ENCODE peak calls at places on chromosome 6, in six cellular contexts. One of them, this sample, is unnamed.

GRCh38 chr6:111494951-111495350 is 11.9 kb upstream of the REV3L start:
- DNase-seq in activated naive CD4-positive, alpha-beta T cell: no peak
- DNase-seq in aorta: no peak
- DNase-seq in G401: no peak
- DNase-seq in NCI-H1436 treated with DMSO at 0.1 percent for 48 hours: no peak
- DNase-seq in RPMI8226: no peak
- DNase-seq in this sample: no peak

GRCh38 chr6:4665489-4666417 is 110.5 kb upstream of the CDYL start:
- DNase-seq in aorta: no peak
- DNase-seq in activated naive CD4-positive, alpha-beta T cell: no peak
- DNase-seq in G401: no peak
- DNase-seq in RPMI8226: no peak
- DNase-seq in NCI-H1436 treated with DMSO at 0.1 percent for 48 hours: no peak
- DNase-seq in this sample: no peak

GRCh38 chr6:81929828-81930227 is 177.3 kb upstream of the TENT5A start:
- DNase-seq in activated naive CD4-positive, alpha-beta T cell: no peak
- DNase-seq in RPMI8226: no peak
- DNase-seq in NCI-H1436 treated with DMSO at 0.1 percent for 48 hours: no peak
- DNase-seq in aorta: no peak
- DNase-seq in G401: peak
- DNase-seq in this sample: peak

GRCh38 chr6:170113141-170113540 is 177.7 kb downstream of the DLL1 start:
- DNase-seq in activated naive CD4-positive, alpha-beta T cell: no peak
- DNase-seq in NCI-H1436 treated with DMSO at 0.1 percent for 48 hours: no peak
- DNase-seq in RPMI8226: no peak
- DNase-seq in aorta: peak
- DNase-seq in G401: no peak
- DNase-seq in this sample: no peak

GRCh38 chr6:19669206-19669605 is 168.0 kb upstream of the ID4 start:
- DNase-seq in RPMI8226: no peak
- DNase-seq in activated naive CD4-positive, alpha-beta T cell: no peak
- DNase-seq in aorta: no peak
- DNase-seq in G401: no peak
- DNase-seq in NCI-H1436 treated with DMSO at 0.1 percent for 48 hours: no peak
- DNase-seq in this sample: no peak

GRCh38 chr6:37168809-37169457 is 1.0 kb upstream of the PIM1 start:
- DNase-seq in aorta: no peak
- DNase-seq in activated naive CD4-positive, alpha-beta T cell: no peak
- DNase-seq in RPMI8226: peak
- DNase-seq in G401: peak
- DNase-seq in NCI-H1436 treated with DMSO at 0.1 percent for 48 hours: no peak
- DNase-seq in this sample: peak

GRCh38 chr6:129186988-129187387 is 304.1 kb downstream of the LAMA2 start:
- DNase-seq in G401: no peak
- DNase-seq in NCI-H1436 treated with DMSO at 0.1 percent for 48 hours: no peak
- DNase-seq in aorta: no peak
- DNase-seq in activated naive CD4-positive, alpha-beta T cell: no peak
- DNase-seq in RPMI8226: no peak
- DNase-seq in this sample: no peak

GRCh38 chr6:16064687-16065086 is 64.2 kb upstream of the MYLIP start:
- DNase-seq in NCI-H1436 treated with DMSO at 0.1 percent for 48 hours: no peak
- DNase-seq in RPMI8226: peak
- DNase-seq in aorta: no peak
- DNase-seq in G401: no peak
- DNase-seq in activated naive CD4-positive, alpha-beta T cell: no peak
- DNase-seq in this sample: no peak

GRCh38 chr6:41271901-41272395 is 14.5 kb downstream of the TREM1 start:
- DNase-seq in RPMI8226: no peak
- DNase-seq in NCI-H1436 treated with DMSO at 0.1 percent for 48 hours: no peak
- DNase-seq in aorta: no peak
- DNase-seq in G401: no peak
- DNase-seq in activated naive CD4-positive, alpha-beta T cell: no peak
- DNase-seq in this sample: no peak

GRCh38 chr6:378090-378957 is 13.2 kb upstream of the IRF4 start:
- DNase-seq in G401: no peak
- DNase-seq in aorta: no peak
- DNase-seq in NCI-H1436 treated with DMSO at 0.1 percent for 48 hours: no peak
- DNase-seq in RPMI8226: no peak
- DNase-seq in activated naive CD4-positive, alpha-beta T cell: no peak
- DNase-seq in this sample: no peak

GRCh38 chr6:41704028-41704427 is 31.4 kb downstream of the TFEB start:
- DNase-seq in NCI-H1436 treated with DMSO at 0.1 percent for 48 hours: no peak
- DNase-seq in RPMI8226: no peak
- DNase-seq in activated naive CD4-positive, alpha-beta T cell: no peak
- DNase-seq in G401: no peak
- DNase-seq in aorta: no peak
- DNase-seq in this sample: no peak

GRCh38 chr6:144528605-144529425 is 243.7 kb downstream of the UTRN start:
- DNase-seq in activated naive CD4-positive, alpha-beta T cell: no peak
- DNase-seq in NCI-H1436 treated with DMSO at 0.1 percent for 48 hours: no peak
- DNase-seq in aorta: no peak
- DNase-seq in G401: no peak
- DNase-seq in RPMI8226: no peak
- DNase-seq in this sample: no peak

GRCh38 chr6:130382872-130383490 is 17.2 kb downstream of the TMEM200A start:
- DNase-seq in G401: no peak
- DNase-seq in aorta: no peak
- DNase-seq in activated naive CD4-positive, alpha-beta T cell: no peak
- DNase-seq in NCI-H1436 treated with DMSO at 0.1 percent for 48 hours: no peak
- DNase-seq in RPMI8226: no peak
- DNase-seq in this sample: no peak

GRCh38 chr6:131754088-131754487 is 43.3 kb upstream of the CTAGE9 start:
- DNase-seq in aorta: no peak
- DNase-seq in RPMI8226: no peak
- DNase-seq in NCI-H1436 treated with DMSO at 0.1 percent for 48 hours: no peak
- DNase-seq in activated naive CD4-positive, alpha-beta T cell: no peak
- DNase-seq in G401: no peak
- DNase-seq in this sample: no peak

GRCh38 chr6:49264909-49265308 is 198.1 kb downstream of the MMUT start:
- DNase-seq in aorta: no peak
- DNase-seq in NCI-H1436 treated with DMSO at 0.1 percent for 48 hours: no peak
- DNase-seq in G401: no peak
- DNase-seq in activated naive CD4-positive, alpha-beta T cell: no peak
- DNase-seq in RPMI8226: peak
- DNase-seq in this sample: no peak

GRCh38 chr6:12245763-12246720 is 44.1 kb upstream of the EDN1 start:
- DNase-seq in NCI-H1436 treated with DMSO at 0.1 percent for 48 hours: no peak
- DNase-seq in activated naive CD4-positive, alpha-beta T cell: no peak
- DNase-seq in aorta: no peak
- DNase-seq in G401: no peak
- DNase-seq in RPMI8226: no peak
- DNase-seq in this sample: no peak

GRCh38 chr6:38610050-38610619 is 29.6 kb downstream of the BTBD9 start:
- DNase-seq in activated naive CD4-positive, alpha-beta T cell: no peak
- DNase-seq in G401: no peak
- DNase-seq in NCI-H1436 treated with DMSO at 0.1 percent for 48 hours: no peak
- DNase-seq in aorta: no peak
- DNase-seq in RPMI8226: no peak
- DNase-seq in this sample: no peak

GRCh38 chr6:129475477-129476247 is 234.3 kb downstream of the ARHGAP18 start:
- DNase-seq in activated naive CD4-positive, alpha-beta T cell: no peak
- DNase-seq in aorta: no peak
- DNase-seq in G401: no peak
- DNase-seq in NCI-H1436 treated with DMSO at 0.1 percent for 48 hours: no peak
- DNase-seq in RPMI8226: no peak
- DNase-seq in this sample: no peak

GRCh38 chr6:71489736-71490135 is 201.1 kb downstream of the OGFRL1 start:
- DNase-seq in RPMI8226: no peak
- DNase-seq in G401: no peak
- DNase-seq in NCI-H1436 treated with DMSO at 0.1 percent for 48 hours: no peak
- DNase-seq in activated naive CD4-positive, alpha-beta T cell: no peak
- DNase-seq in aorta: peak
- DNase-seq in this sample: no peak

GRCh38 chr6:24603241-24603640 is 42.8 kb downstream of the KIAA0319 start:
- DNase-seq in aorta: no peak
- DNase-seq in G401: no peak
- DNase-seq in RPMI8226: no peak
- DNase-seq in activated naive CD4-positive, alpha-beta T cell: no peak
- DNase-seq in NCI-H1436 treated with DMSO at 0.1 percent for 48 hours: no peak
- DNase-seq in this sample: no peak

GRCh38 chr6:85677243-85677956 is 34.7 kb upstream of the SYNCRIP start:
- DNase-seq in NCI-H1436 treated with DMSO at 0.1 percent for 48 hours: no peak
- DNase-seq in G401: peak
- DNase-seq in RPMI8226: no peak
- DNase-seq in activated naive CD4-positive, alpha-beta T cell: no peak
- DNase-seq in aorta: no peak
- DNase-seq in this sample: peak

GRCh38 chr6:131545317-131545716 is 27.7 kb upstream of the ARG1 start:
- DNase-seq in aorta: no peak
- DNase-seq in NCI-H1436 treated with DMSO at 0.1 percent for 48 hours: no peak
- DNase-seq in G401: no peak
- DNase-seq in RPMI8226: no peak
- DNase-seq in activated naive CD4-positive, alpha-beta T cell: no peak
- DNase-seq in this sample: no peak

GRCh38 chr6:154956771-154957522 is 38.2 kb upstream of the TIAM2 start:
- DNase-seq in activated naive CD4-positive, alpha-beta T cell: no peak
- DNase-seq in RPMI8226: no peak
- DNase-seq in NCI-H1436 treated with DMSO at 0.1 percent for 48 hours: no peak
- DNase-seq in aorta: no peak
- DNase-seq in G401: no peak
- DNase-seq in this sample: no peak

GRCh38 chr6:106027316-106027715 is 58.8 kb upstream of the PRDM1 start:
- DNase-seq in RPMI8226: no peak
- DNase-seq in NCI-H1436 treated with DMSO at 0.1 percent for 48 hours: no peak
- DNase-seq in aorta: no peak
- DNase-seq in activated naive CD4-positive, alpha-beta T cell: no peak
- DNase-seq in G401: no peak
- DNase-seq in this sample: no peak

GRCh38 chr6:148144917-148145521 is 197.6 kb upstream of the SASH1 start:
- DNase-seq in activated naive CD4-positive, alpha-beta T cell: no peak
- DNase-seq in G401: peak
- DNase-seq in RPMI8226: peak
- DNase-seq in aorta: peak
- DNase-seq in NCI-H1436 treated with DMSO at 0.1 percent for 48 hours: no peak
- DNase-seq in this sample: peak

GRCh38 chr6:112806163-112806900 is 459.2 kb downstream of the RFPL4B start:
- DNase-seq in G401: no peak
- DNase-seq in aorta: no peak
- DNase-seq in activated naive CD4-positive, alpha-beta T cell: no peak
- DNase-seq in NCI-H1436 treated with DMSO at 0.1 percent for 48 hours: no peak
- DNase-seq in RPMI8226: no peak
- DNase-seq in this sample: no peak

GRCh38 chr6:72182337-72183246 is 296.2 kb downstream of the RIMS1 start:
- DNase-seq in G401: peak
- DNase-seq in aorta: no peak
- DNase-seq in activated naive CD4-positive, alpha-beta T cell: no peak
- DNase-seq in RPMI8226: peak
- DNase-seq in NCI-H1436 treated with DMSO at 0.1 percent for 48 hours: no peak
- DNase-seq in this sample: peak

GRCh38 chr6:87487555-87487954 is 14.8 kb downstream of the SLC35A1 start:
- DNase-seq in aorta: no peak
- DNase-seq in G401: no peak
- DNase-seq in activated naive CD4-positive, alpha-beta T cell: no peak
- DNase-seq in NCI-H1436 treated with DMSO at 0.1 percent for 48 hours: no peak
- DNase-seq in RPMI8226: no peak
- DNase-seq in this sample: no peak

GRCh38 chr6:139308284-139308916 is 16.6 kb upstream of the TXLNB start:
- DNase-seq in activated naive CD4-positive, alpha-beta T cell: no peak
- DNase-seq in G401: no peak
- DNase-seq in aorta: no peak
- DNase-seq in NCI-H1436 treated with DMSO at 0.1 percent for 48 hours: no peak
- DNase-seq in RPMI8226: no peak
- DNase-seq in this sample: no peak

GRCh38 chr6:53437557-53438202 is 88.9 kb upstream of the ELOVL5 start:
- DNase-seq in activated naive CD4-positive, alpha-beta T cell: no peak
- DNase-seq in G401: peak
- DNase-seq in aorta: no peak
- DNase-seq in RPMI8226: peak
- DNase-seq in NCI-H1436 treated with DMSO at 0.1 percent for 48 hours: no peak
- DNase-seq in this sample: peak

GRCh38 chr6:38584731-38585130 is 55.0 kb downstream of the BTBD9 start:
- DNase-seq in NCI-H1436 treated with DMSO at 0.1 percent for 48 hours: no peak
- DNase-seq in RPMI8226: no peak
- DNase-seq in aorta: no peak
- DNase-seq in activated naive CD4-positive, alpha-beta T cell: no peak
- DNase-seq in G401: no peak
- DNase-seq in this sample: no peak

GRCh38 chr6:5950448-5950847 is 56.3 kb downstream of the NRN1 start:
- DNase-seq in aorta: no peak
- DNase-seq in activated naive CD4-positive, alpha-beta T cell: no peak
- DNase-seq in G401: peak
- DNase-seq in NCI-H1436 treated with DMSO at 0.1 percent for 48 hours: no peak
- DNase-seq in RPMI8226: peak
- DNase-seq in this sample: peak

GRCh38 chr6:24520929-24521546 is 26.3 kb downstream of the ALDH5A1 start:
- DNase-seq in RPMI8226: peak
- DNase-seq in NCI-H1436 treated with DMSO at 0.1 percent for 48 hours: no peak
- DNase-seq in aorta: peak
- DNase-seq in G401: peak
- DNase-seq in activated naive CD4-positive, alpha-beta T cell: peak
- DNase-seq in this sample: peak

GRCh38 chr6:21164768-21165326 is 428.7 kb upstream of the SOX4 start:
- DNase-seq in NCI-H1436 treated with DMSO at 0.1 percent for 48 hours: no peak
- DNase-seq in G401: no peak
- DNase-seq in activated naive CD4-positive, alpha-beta T cell: no peak
- DNase-seq in RPMI8226: no peak
- DNase-seq in aorta: no peak
- DNase-seq in this sample: no peak

GRCh38 chr6:146355521-146356100 is 188.0 kb upstream of the RAB32 start:
- DNase-seq in aorta: no peak
- DNase-seq in RPMI8226: no peak
- DNase-seq in G401: no peak
- DNase-seq in activated naive CD4-positive, alpha-beta T cell: no peak
- DNase-seq in NCI-H1436 treated with DMSO at 0.1 percent for 48 hours: no peak
- DNase-seq in this sample: no peak

This sample was measured in cerebellar cortex.